ENCODE peak calls at places on chromosomes 12 and 14, in seven cellular contexts. F is ecto neural progenitor cell; C is LoVo; J is CD8-positive, alpha-beta T cell; X is gastrocnemius medialis; Y is stimulated activated CD4-positive, alpha-beta T cell treated with anti-CD3 and anti-CD28 coated beads, Interleukin-4, amount 100 ng/mL, for 1 hour; Q is NCI-H1092 treated with DMSO at 0.1 percent for 48 hours. K is an unnamed sample.

GRCh38 chr12:59973515-59973914 is 377.7 kb downstream of the SLC16A7 start:
- DNase-seq in F (no peak), C (no peak), J (no peak), X (no peak), Y (no peak), Q (no peak), K (no peak)

GRCh38 chr12:49901986-49902385 is 1.7 kb downstream of the FAIM2 start:
- DNase-seq in F (no peak), C (no peak), J (no peak), X (no peak), Y (no peak), Q (no peak), K (no peak)

GRCh38 chr12:116465407-116465806 is 93.8 kb upstream of the MAP1LC3B2 start:
- DNase-seq in F (no peak), C (no peak), J (no peak), X (no peak), Y (no peak), Q (no peak), K (no peak)

GRCh38 chr12:126668961-126669360 is 1598.0 kb upstream of the TMEM132C start:
- DNase-seq in F (no peak), C (no peak), J (no peak), X (no peak), Y (no peak), Q (no peak), K (no peak)

GRCh38 chr14:91870001-91870400 is 2.7 kb upstream of the TC2N start:
- DNase-seq in F (no peak), C (no peak), J (peak; percentile 87), X (no peak), Y (peak; percentile 52), Q (no peak), K (peak; percentile 81)

GRCh38 chr12:27619308-27619707 is 76.9 kb upstream of the REP15 start:
- DNase-seq in F (no peak), C (peak; percentile 89), J (no peak), X (no peak), Y (no peak), Q (no peak), K (no peak)

GRCh38 chr14:88264116-88264515 is 59.0 kb downstream of the KCNK10 start:
- DNase-seq in F (no peak), C (no peak), J (no peak), X (no peak), Y (no peak), Q (no peak), K (no peak)

GRCh38 chr14:38145142-38145541 is 62.6 kb upstream of the SSTR1 start:
- DNase-seq in F (no peak), C (no peak), J (no peak), X (no peak), Y (no peak), Q (no peak), K (no peak)

GRCh38 chr12:17642340-17642650 is 447.7 kb downstream of the RERGL start:
- DNase-seq in F (no peak), C (no peak), J (no peak), X (no peak), Y (no peak), Q (no peak), K (no peak)

GRCh38 chr12:578743-579449 is 84.3 kb downstream of the NINJ2 start:
- DNase-seq in F (peak; percentile 50), C (no peak), J (no peak), X (no peak), Y (no peak), Q (peak; percentile 74), K (no peak)

GRCh38 chr14:102508410-102508773 is 1.2 kb downstream of the ANKRD9 start:
- DNase-seq in F (no peak), C (peak; percentile 67), J (no peak), X (peak; percentile 58), Y (no peak), Q (no peak), K (no peak)

GRCh38 chr14:52266179-52266578 is 1.3 kb upstream of the PTGDR start:
- DNase-seq in F (no peak), C (no peak), J (no peak), X (peak; percentile 33), Y (no peak), Q (no peak), K (no peak)

GRCh38 chr14:22071001-22071400 is 397.4 kb upstream of the OR4E1 start:
- DNase-seq in F (no peak), C (no peak), J (peak; percentile 75), X (no peak), Y (no peak), Q (no peak), K (peak; percentile 2)

GRCh38 chr12:92493816-92494215 is 209.0 kb upstream of the PLEKHG7 start:
- DNase-seq in F (no peak), C (no peak), J (no peak), X (no peak), Y (no peak), Q (no peak), K (no peak)

K was measured in CD8-positive, alpha-beta memory T cell.